ENCODE peak calls at places on chromosomes 11 and 22, in seven cellular contexts. C is tibial nerve; H is H4; F is activated CD4-positive, alpha-beta T cell treated with anti-CD3 and anti-CD28 coated beads for 48 hours; W is mesenchymal stem cell; M is fibroblast of pulmonary artery; D is posterior cingulate gyrus. Y is an unnamed sample.

GRCh38 chr22:21942407-21942895 is 10.2 kb downstream of the PPM1F start:
- DNase-seq in C (peak; percentile 52), H (peak; percentile 42), F (peak; percentile 28), W (peak; percentile 91), M (peak; percentile 89), D (no peak), Y (peak; percentile 92)

GRCh38 chr11:73152861-73153483 is 10.9 kb upstream of the FCHSD2 start:
- DNase-seq in C (no peak), H (no peak), F (peak; percentile 55), W (no peak), M (no peak), D (no peak), Y (no peak)

GRCh38 chr11:62999156-62999555 is 14.4 kb upstream of the SLC22A6 start:
- DNase-seq in C (no peak), H (no peak), F (no peak), W (no peak), M (no peak), D (no peak), Y (no peak)

GRCh38 chr11:65952052-65952521 is 6.8 kb downstream of the TSGA10IP start:
- DNase-seq in C (no peak), H (no peak), F (no peak), W (no peak), M (no peak), D (no peak), Y (no peak)

GRCh38 chr11:17741487-17741886 is 6.9 kb downstream of the KCNC1 start:
- DNase-seq in C (no peak), H (no peak), F (no peak), W (no peak), M (no peak), D (no peak), Y (no peak)

GRCh38 chr11:34349882-34350281 is 7.9 kb downstream of the ABTB2 start:
- DNase-seq in C (no peak), H (no peak), F (no peak), W (peak; percentile 36), M (no peak), D (no peak), Y (peak; percentile 26)

GRCh38 chr22:37675930-37676571 is 615 bp downstream of the LGALS1 start:
- DNase-seq in C (no peak), H (peak; percentile 31), F (peak; percentile 35), W (peak; percentile 45), M (peak; percentile 33), D (no peak), Y (no peak)

GRCh38 chr11:48095779-48096470 is 115.6 kb downstream of the PTPRJ start:
- DNase-seq in C (no peak), H (no peak), F (peak; percentile 44), W (peak; percentile 14), M (no peak), D (no peak), Y (peak; percentile 55)

GRCh38 chr11:94111660-94112059 is 17.0 kb upstream of the PANX1 start:
- DNase-seq in C (no peak), H (no peak), F (no peak), W (no peak), M (no peak), D (no peak), Y (peak; percentile 59)

GRCh38 chr11:2316963-2317244 is 15.1 kb downstream of the TSPAN32 start:
- DNase-seq in C (no peak), H (no peak), F (no peak), W (no peak), M (no peak), D (no peak), Y (no peak)

GRCh38 chr22:29765905-29766631 is 739 bp downstream of the ZMAT5 start:
- DNase-seq in C (no peak), H (no peak), F (peak; percentile 53), W (no peak), M (no peak), D (no peak), Y (no peak)

GRCh38 chr11:11973866-11974265 is 34.6 kb downstream of the DKK3 start:
- DNase-seq in C (no peak), H (no peak), F (no peak), W (no peak), M (no peak), D (no peak), Y (no peak)

Y was measured in fibroblast of the aortic adventitia.